ENCODE peak calls at places on chromosomes 12 and 14, in four cellular contexts. D is activated B cell treated with CpG ODN at 0.5 μM for 24 hours, S is adipocyte, R is T-helper 2 cell. O is an unnamed sample.

GRCh38 chr12:117362391-117362790 is 965 bp upstream of the NOS1 start:
- DNase-seq in D (no peak), S (no peak), R (no peak), O (no peak)

GRCh38 chr12:120361506-120362208 is 7.3 kb downstream of the MSI1 start:
- DNase-seq in D (no peak), S (peak), R (no peak), O (peak)

GRCh38 chr14:90060312-90060964 is 1.4 kb upstream of the KCNK13 start:
- DNase-seq in D (peak), S (peak), R (peak), O (peak)

GRCh38 chr14:72292689-72293024 is 360.4 kb downstream of the RGS6 start:
- DNase-seq in D (no peak), S (no peak), R (no peak), O (no peak)

GRCh38 chr12:104177663-104178501 is 37.7 kb upstream of the TXNRD1 start:
- DNase-seq in D (no peak), S (peak), R (no peak), O (peak)

GRCh38 chr12:49295087-49296001 is at the start of gene PRPH:
- DNase-seq in D (no peak), S (no peak), R (no peak), O (no peak)

GRCh38 chr12:11134300-11134699 is at the start of gene TAS2R30:
- DNase-seq in D (no peak), S (no peak), R (no peak), O (no peak)

GRCh38 chr12:81727387-81727786 is 31.8 kb downstream of the PPFIA2 start:
- DNase-seq in D (no peak), S (no peak), R (no peak), O (no peak)

GRCh38 chr12:13046914-13047472 is 2.8 kb downstream of the FAM234B start:
- DNase-seq in D (no peak), S (no peak), R (no peak), O (no peak)

GRCh38 chr14:102544034-102544744 is 34.6 kb upstream of the ANKRD9 start:
- DNase-seq in D (no peak), S (no peak), R (no peak), O (no peak)

GRCh38 chr12:124713436-124714082 is 146.1 kb upstream of the NCOR2 start:
- DNase-seq in D (peak), S (peak), R (peak), O (no peak)

GRCh38 chr12:128818065-128819022 is 5.4 kb downstream of the SLC15A4 start:
- DNase-seq in D (no peak), S (peak), R (no peak), O (peak)

GRCh38 chr14:62682208-62682607 is 363.1 kb downstream of the KCNH5 start:
- DNase-seq in D (no peak), S (no peak), R (no peak), O (no peak)

GRCh38 chr12:42636993-42637392 is 47.4 kb upstream of the PRICKLE1 start:
- DNase-seq in D (no peak), S (no peak), R (no peak), O (no peak)

GRCh38 chr12:111368291-111368683 is 608 bp downstream of the PHETA1 start:
- DNase-seq in D (no peak), S (peak), R (no peak), O (peak)

GRCh38 chr12:46461459-46461858 is 88.9 kb upstream of the SLC38A2 start:
- DNase-seq in D (no peak), S (no peak), R (no peak), O (no peak)

GRCh38 chr12:1488908-1489381 is 105.4 kb downstream of the FBXL14 start:
- DNase-seq in D (no peak), S (peak), R (no peak), O (peak)

GRCh38 chr12:55188573-55188972 is 32.3 kb upstream of the OR10A7 start:
- DNase-seq in D (no peak), S (no peak), R (no peak), O (no peak)

GRCh38 chr14:72615511-72616121 is 278.3 kb downstream of the DPF3 start:
- DNase-seq in D (no peak), S (peak), R (no peak), O (peak)

GRCh38 chr14:34460841-34461240 is 1.2 kb downstream of the SPTSSA start:
- DNase-seq in D (no peak), S (peak), R (no peak), O (no peak)

GRCh38 chr14:55802986-55803431 is 223.0 kb downstream of the KTN1 start:
- DNase-seq in D (no peak), S (no peak), R (no peak), O (no peak)

GRCh38 chr12:50188280-50188781 is 21.2 kb upstream of the CERS5 start:
- DNase-seq in D (no peak), S (no peak), R (no peak), O (peak)

GRCh38 chr14:66405158-66405557 is 81.0 kb upstream of the CCDC196 start:
- DNase-seq in D (no peak), S (no peak), R (no peak), O (no peak)

O was measured in GM03348.